ENCODE peak calls at places on chromosomes 12 and 14, in four cellular contexts. C is NCI-H1436; M is stimulated activated CD4-positive, alpha-beta T cell treated with anti-CD3 and anti-CD28 coated beads, Interleukin-1b, Interleukin-23, amount 100 ng/mL, for 24 hours; Q is sigmoid colon. S is an unnamed sample.
A peak's percentile ranks its signal among the peaks of the same experiment; 100 is the strongest.

GRCh38 chr12:31651893-31652521 is 7.5 kb upstream of the ETFBKMT start:
- DNase-seq in Q (no peak), C (peak; percentile 84), M (no peak), S (peak; percentile 98)

GRCh38 chr14:73719791-73720190 is 5.6 kb upstream of the PNMA1 start:
- DNase-seq in M (no peak), Q (no peak), C (no peak), S (no peak)

GRCh38 chr14:50452979-50453705 is 56.5 kb upstream of the CDKL1 start:
- DNase-seq in C (no peak), Q (no peak), M (no peak), S (no peak)

GRCh38 chr12:2336409-2336829 is 283.6 kb downstream of the CACNA1C start:
- DNase-seq in Q (no peak), M (no peak), C (no peak), S (no peak)

GRCh38 chr12:13661005-13661887 is 320.2 kb downstream of the GRIN2B start:
- DNase-seq in M (no peak), C (peak; percentile 1), Q (peak; percentile 67), S (peak; percentile 3)

GRCh38 chr12:130088509-130088908 is 73.8 kb upstream of the FZD10 start:
- DNase-seq in C (no peak), M (no peak), Q (no peak), S (no peak)

GRCh38 chr12:40325349-40325960 is 100.7 kb downstream of the LRRK2 start:
- DNase-seq in Q (no peak), C (no peak), M (no peak), S (peak; percentile 72)

GRCh38 chr14:66638688-66639087 is 130.7 kb downstream of the GPHN start:
- DNase-seq in Q (no peak), M (no peak), C (no peak), S (no peak)

GRCh38 chr14:93619176-93619793 is 169.0 kb downstream of the PRIMA1 start:
- DNase-seq in C (peak; percentile 52), Q (no peak), M (no peak), S (peak; percentile 54)

GRCh38 chr14:68268197-68268596 is 448.6 kb downstream of the RAD51B start:
- DNase-seq in Q (no peak), C (no peak), M (no peak), S (no peak)

S was measured in NCI-H748 treated with DMSO at 0.1 percent for 48 hours.